ENCODE peak calls at places on chromosomes 4 and X, in eight cellular contexts. One of them, this sample, is unnamed.

GRCh38 chrX:118730500-118731247 is 3.3 kb downstream of the IL13RA1 start:
- DNase-seq in T-helper 22 cell: no peak
- DNase-seq in stimulated activated effector memory CD8-positive, alpha-beta T cell treated with anti-CD3 and anti-CD28 coated beads, Interleukin-12 subunit alpha, Interleukin-12 subunit beta, amount 100 ng/mL, for 72 hours: no peak
- DNase-seq in NCI-H510A treated with DMSO at 0.1 percent for 48 hours: no peak
- DNase-seq in neural crest cell: no peak
- DNase-seq in EH: peak
- DNase-seq in Calu3: no peak
- DNase-seq in memory B cell: no peak
- DNase-seq in this sample: no peak

GRCh38 chr4:110501826-110502225 is 25.9 kb downstream of the ENPEP start:
- DNase-seq in neural crest cell: no peak
- DNase-seq in memory B cell: no peak
- DNase-seq in NCI-H510A treated with DMSO at 0.1 percent for 48 hours: no peak
- DNase-seq in stimulated activated effector memory CD8-positive, alpha-beta T cell treated with anti-CD3 and anti-CD28 coated beads, Interleukin-12 subunit alpha, Interleukin-12 subunit beta, amount 100 ng/mL, for 72 hours: no peak
- DNase-seq in EH: peak
- DNase-seq in T-helper 22 cell: no peak
- DNase-seq in Calu3: no peak
- DNase-seq in this sample: no peak

GRCh38 chr4:147683172-147683571 is 791 bp downstream of the PRMT9 start:
- DNase-seq in memory B cell: no peak
- DNase-seq in neural crest cell: no peak
- DNase-seq in NCI-H510A treated with DMSO at 0.1 percent for 48 hours: peak
- DNase-seq in Calu3: no peak
- DNase-seq in stimulated activated effector memory CD8-positive, alpha-beta T cell treated with anti-CD3 and anti-CD28 coated beads, Interleukin-12 subunit alpha, Interleukin-12 subunit beta, amount 100 ng/mL, for 72 hours: peak
- DNase-seq in T-helper 22 cell: no peak
- DNase-seq in EH: peak
- DNase-seq in this sample: peak

GRCh38 chr4:184196730-184197355 is 20.8 kb downstream of the ENPP6 start:
- DNase-seq in Calu3: no peak
- DNase-seq in neural crest cell: no peak
- DNase-seq in T-helper 22 cell: no peak
- DNase-seq in memory B cell: no peak
- DNase-seq in stimulated activated effector memory CD8-positive, alpha-beta T cell treated with anti-CD3 and anti-CD28 coated beads, Interleukin-12 subunit alpha, Interleukin-12 subunit beta, amount 100 ng/mL, for 72 hours: no peak
- DNase-seq in NCI-H510A treated with DMSO at 0.1 percent for 48 hours: no peak
- DNase-seq in EH: peak
- DNase-seq in this sample: no peak

GRCh38 chrX:122982521-122982920 is 201.6 kb upstream of the GRIA3 start:
- DNase-seq in NCI-H510A treated with DMSO at 0.1 percent for 48 hours: no peak
- DNase-seq in T-helper 22 cell: no peak
- DNase-seq in stimulated activated effector memory CD8-positive, alpha-beta T cell treated with anti-CD3 and anti-CD28 coated beads, Interleukin-12 subunit alpha, Interleukin-12 subunit beta, amount 100 ng/mL, for 72 hours: no peak
- DNase-seq in Calu3: no peak
- DNase-seq in memory B cell: no peak
- DNase-seq in neural crest cell: no peak
- DNase-seq in EH: no peak
- DNase-seq in this sample: no peak

GRCh38 chr4:32140636-32141035 is 1420.5 kb downstream of the PCDH7 start:
- DNase-seq in EH: no peak
- DNase-seq in NCI-H510A treated with DMSO at 0.1 percent for 48 hours: no peak
- DNase-seq in T-helper 22 cell: no peak
- DNase-seq in Calu3: no peak
- DNase-seq in stimulated activated effector memory CD8-positive, alpha-beta T cell treated with anti-CD3 and anti-CD28 coated beads, Interleukin-12 subunit alpha, Interleukin-12 subunit beta, amount 100 ng/mL, for 72 hours: no peak
- DNase-seq in memory B cell: no peak
- DNase-seq in neural crest cell: no peak
- DNase-seq in this sample: no peak

GRCh38 chr4:161463436-161463835 is 700.4 kb downstream of the FSTL5 start:
- DNase-seq in Calu3: no peak
- DNase-seq in memory B cell: no peak
- DNase-seq in EH: no peak
- DNase-seq in NCI-H510A treated with DMSO at 0.1 percent for 48 hours: no peak
- DNase-seq in T-helper 22 cell: no peak
- DNase-seq in stimulated activated effector memory CD8-positive, alpha-beta T cell treated with anti-CD3 and anti-CD28 coated beads, Interleukin-12 subunit alpha, Interleukin-12 subunit beta, amount 100 ng/mL, for 72 hours: no peak
- DNase-seq in neural crest cell: no peak
- DNase-seq in this sample: no peak

GRCh38 chrX:26845051-26845450 is 618.1 kb downstream of the PPP4R3C start:
- DNase-seq in NCI-H510A treated with DMSO at 0.1 percent for 48 hours: no peak
- DNase-seq in stimulated activated effector memory CD8-positive, alpha-beta T cell treated with anti-CD3 and anti-CD28 coated beads, Interleukin-12 subunit alpha, Interleukin-12 subunit beta, amount 100 ng/mL, for 72 hours: no peak
- DNase-seq in EH: no peak
- DNase-seq in neural crest cell: no peak
- DNase-seq in Calu3: no peak
- DNase-seq in T-helper 22 cell: no peak
- DNase-seq in memory B cell: no peak
- DNase-seq in this sample: no peak

GRCh38 chrX:40158036-40158706 is 60.4 kb upstream of the BCOR start:
- DNase-seq in Calu3: peak
- DNase-seq in EH: peak
- DNase-seq in NCI-H510A treated with DMSO at 0.1 percent for 48 hours: no peak
- DNase-seq in T-helper 22 cell: no peak
- DNase-seq in stimulated activated effector memory CD8-positive, alpha-beta T cell treated with anti-CD3 and anti-CD28 coated beads, Interleukin-12 subunit alpha, Interleukin-12 subunit beta, amount 100 ng/mL, for 72 hours: peak
- DNase-seq in neural crest cell: peak
- DNase-seq in memory B cell: no peak
- DNase-seq in this sample: no peak

GRCh38 chrX:17788439-17788838 is 51.1 kb downstream of the SCML1 start:
- DNase-seq in Calu3: peak
- DNase-seq in memory B cell: peak
- DNase-seq in EH: peak
- DNase-seq in T-helper 22 cell: no peak
- DNase-seq in NCI-H510A treated with DMSO at 0.1 percent for 48 hours: no peak
- DNase-seq in neural crest cell: peak
- DNase-seq in stimulated activated effector memory CD8-positive, alpha-beta T cell treated with anti-CD3 and anti-CD28 coated beads, Interleukin-12 subunit alpha, Interleukin-12 subunit beta, amount 100 ng/mL, for 72 hours: no peak
- DNase-seq in this sample: peak

GRCh38 chr4:153205028-153205648 is 895 bp downstream of the TRIM2 start:
- DNase-seq in neural crest cell: no peak
- DNase-seq in EH: peak
- DNase-seq in stimulated activated effector memory CD8-positive, alpha-beta T cell treated with anti-CD3 and anti-CD28 coated beads, Interleukin-12 subunit alpha, Interleukin-12 subunit beta, amount 100 ng/mL, for 72 hours: peak
- DNase-seq in NCI-H510A treated with DMSO at 0.1 percent for 48 hours: no peak
- DNase-seq in Calu3: peak
- DNase-seq in memory B cell: peak
- DNase-seq in T-helper 22 cell: peak
- DNase-seq in this sample: peak

GRCh38 chrX:124719060-124719459 is 372.7 kb downstream of the SH2D1A start:
- DNase-seq in T-helper 22 cell: no peak
- DNase-seq in stimulated activated effector memory CD8-positive, alpha-beta T cell treated with anti-CD3 and anti-CD28 coated beads, Interleukin-12 subunit alpha, Interleukin-12 subunit beta, amount 100 ng/mL, for 72 hours: no peak
- DNase-seq in NCI-H510A treated with DMSO at 0.1 percent for 48 hours: peak
- DNase-seq in EH: no peak
- DNase-seq in Calu3: no peak
- DNase-seq in memory B cell: no peak
- DNase-seq in neural crest cell: no peak
- DNase-seq in this sample: no peak

This sample was measured in LoVo.